ENCODE peak calls at places on chromosomes 1 and 21, in four cellular contexts. P is heart left ventricle, J is HCT116, L is breast epithelium. R is an unnamed sample.
A peak's percentile ranks its signal among the peaks of the same experiment; 100 is the strongest.

GRCh38 chr1:9250336-9250585 is 15.7 kb downstream of the H6PD start:
- DNase-seq in P (no peak), J (no peak), L (no peak), R (no peak)

GRCh38 chr1:29527314-29528004 is 291.1 kb downstream of the PTPRU start:
- DNase-seq in P (no peak), J (no peak), L (no peak), R (no peak)

GRCh38 chr1:244672961-244673695 is 20.2 kb downstream of the DESI2 start:
- DNase-seq in P (no peak), J (no peak), L (no peak), R (no peak)

GRCh38 chr1:240854367-240854766 is 242.4 kb upstream of the GREM2 start:
- DNase-seq in P (no peak), J (no peak), L (no peak), R (no peak)

GRCh38 chr1:12057382-12057781 is 5.7 kb upstream of the TNFRSF8 start:
- DNase-seq in P (no peak), J (no peak), L (no peak), R (no peak)

GRCh38 chr1:35499652-35500176 is 57.5 kb downstream of the KIAA0319L start:
- DNase-seq in P (no peak), J (no peak), L (no peak), R (no peak)

GRCh38 chr21:16587141-16587570 is 857.4 kb downstream of the USP25 start:
- DNase-seq in P (peak; percentile 60), J (no peak), L (peak; percentile 48), R (peak; percentile 44)

GRCh38 chr1:215830221-215830620 is 263.1 kb downstream of the KCTD3 start:
- DNase-seq in P (no peak), J (no peak), L (no peak), R (no peak)

GRCh38 chr1:5645135-5645399 is 347.2 kb downstream of the NPHP4 start:
- DNase-seq in P (no peak), J (no peak), L (no peak), R (no peak)

GRCh38 chr1:182687361-182687760 is 3.0 kb upstream of the RGS8 start:
- DNase-seq in P (no peak), J (peak; percentile 10), L (peak; percentile 20), R (peak; percentile 69)

GRCh38 chr1:1144122-1144842 is 28.4 kb upstream of the C1orf159 start:
- DNase-seq in P (no peak), J (no peak), L (no peak), R (no peak)

DNA sequence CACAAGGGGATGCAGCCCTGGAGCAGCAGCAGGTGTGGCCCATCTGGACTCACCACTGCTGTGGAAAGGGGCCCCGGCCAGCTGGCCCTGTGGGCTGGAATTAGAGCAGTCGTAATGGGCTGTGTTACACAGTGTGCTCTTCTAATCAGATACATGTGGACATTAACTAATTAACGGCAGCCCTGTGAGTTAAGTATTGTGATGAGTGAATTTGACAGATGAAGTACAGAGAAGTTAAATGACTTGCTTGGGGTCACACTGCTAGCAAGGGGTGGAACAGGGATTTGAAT is 58.6 kb downstream of the MDM4 start:
- DNase-seq in P (no peak), J (no peak), L (no peak), R (no peak)
- H3K4me1 ChIP-seq in P (no peaks in the 10 kb centered on the region), J (peaks cover 5% of the 10 kb centered on the region), L (no peaks in the 10 kb centered on the region), R (peaks cover 25% of the 10 kb centered on the region)

DNA sequence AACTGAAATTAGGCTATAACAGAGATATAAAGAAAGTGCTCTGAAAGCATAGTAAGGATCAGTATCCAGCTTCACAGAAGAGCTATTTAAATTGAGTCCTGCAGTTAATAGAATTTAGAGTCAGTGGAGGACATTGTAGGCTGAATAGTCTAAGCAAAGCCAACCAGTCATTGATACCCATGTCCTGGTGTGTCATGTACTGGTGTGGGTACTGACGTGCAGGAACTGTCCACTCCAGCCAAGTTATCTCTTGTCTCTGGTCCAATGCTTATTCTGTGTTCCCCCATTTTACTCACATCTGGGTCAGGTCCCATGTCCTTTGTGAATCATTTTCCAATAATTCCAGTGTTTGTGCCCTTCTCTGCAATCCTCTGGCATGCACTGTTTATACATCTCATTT is 90.0 kb downstream of the MACF1 start:
- DNase-seq in P (no peak), J (no peak), L (no peak), R (no peak)
- H3K36me3 ChIP-seq in P (peaks cover 96% of the 10 kb centered on the region), J (peaks cover 5% of the 10 kb centered on the region), L (no peaks in the 10 kb centered on the region), R (no peaks in the 10 kb centered on the region)

DNA sequence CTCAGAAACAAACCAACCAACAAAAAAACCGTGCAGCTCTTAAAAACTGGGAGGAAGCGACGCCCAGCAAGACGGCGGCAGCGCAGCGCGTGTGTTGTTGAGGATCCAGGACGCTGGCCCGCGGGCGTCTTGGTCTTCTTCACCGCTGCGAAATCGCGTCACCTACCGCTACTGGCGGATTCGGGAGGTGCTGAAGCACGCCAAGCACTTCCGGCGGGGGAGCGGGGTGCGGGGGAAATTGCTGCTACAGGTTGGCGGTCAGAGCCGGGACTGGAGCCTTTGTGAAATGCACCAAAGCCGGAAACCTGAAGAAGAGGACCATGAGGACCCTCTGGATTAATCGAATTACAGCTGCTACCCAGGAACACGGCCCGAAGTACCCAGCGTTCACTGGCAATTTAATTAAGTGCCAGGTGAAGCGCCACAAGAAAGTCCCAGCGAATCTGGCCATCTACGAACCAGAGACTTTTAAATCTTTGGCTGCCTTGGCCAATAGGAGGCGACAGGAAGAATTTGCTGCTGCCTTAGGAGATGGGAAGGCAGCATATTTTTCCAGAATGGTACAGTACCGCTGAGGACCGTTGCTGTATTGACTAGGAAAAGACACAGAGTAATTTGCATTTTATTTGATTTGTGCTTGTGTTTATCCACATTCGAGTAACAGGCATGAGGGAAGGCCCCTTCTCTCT is 11.9 kb upstream of the RIPPLY3 start:
- DNase-seq in P (no peak), J (no peak), L (no peak), R (no peak)
- TF ChIP-seq CTCF in P (no peak), J (no peak), L (no peak), R (no peak)

GRCh38 chr1:41804176-41804575 is 114.5 kb downstream of the HIVEP3 start:
- DNase-seq in P (no peak), J (no peak), L (no peak), R (no peak)

GRCh38 chr1:41803656-41804055 is 115.1 kb downstream of the HIVEP3 start:
- DNase-seq in P (no peak), J (no peak), L (peak; percentile 30), R (no peak)

GRCh38 chr1:41805771-41806471 is 112.8 kb downstream of the HIVEP3 start:
- DNase-seq in P (no peak), J (no peak), L (no peak), R (no peak)

GRCh38 chr1:41807390-41807789 is 111.3 kb downstream of the HIVEP3 start:
- DNase-seq in P (peak; percentile 69), J (no peak), L (no peak), R (no peak)

GRCh38 chr1:41806472-41807155 is 112.1 kb downstream of the HIVEP3 start:
- DNase-seq in P (no peak), J (no peak), L (no peak), R (no peak)
- H3K4me1 ChIP-seq in P (no peaks in the 10 kb centered on the region), J (peaks cover 7% of the 10 kb centered on the region), L (peaks cover 9% of the 10 kb centered on the region), R (no peaks in the 10 kb centered on the region)

GRCh38 chr1:68485431-68486022 is 11.4 kb downstream of the DEPDC1 start:
- DNase-seq in P (no peak), J (no peak), L (no peak), R (no peak)
- H3K36me3 ChIP-seq in P (peaks cover 6% of the 10 kb centered on the region), J (peaks cover 57% of the 10 kb centered on the region), L (no peaks in the 10 kb centered on the region), R (no peaks in the 10 kb centered on the region)

GRCh38 chr1:2559509-2560298 is 3.5 kb downstream of the TNFRSF14 start:
- DNase-seq in P (no peak), J (no peak), L (no peak), R (no peak)
- TF ChIP-seq CTCF in P (no peak), J (no peak), L (no peak), R (no peak)